ENCODE peak calls at places on chromosome 7, in eight cellular contexts. K is brain microvascular endothelial cell; D is astrocyte; Y is lower lobe of right lung; E is CD8-positive, alpha-beta memory T cell; W is endothelial cell of umbilical vein; I is IMR-90; J is cardiac muscle cell. U is an unnamed sample.

GRCh38 chr7:75072978-75073282 is 672 bp downstream of the RCC1L start:
- DNase-seq in K (no peak), D (peak; percentile 20), Y (no peak), E (no peak), W (peak; percentile 61), I (no peak), J (no peak), U (no peak)

GRCh38 chr7:47484923-47485639 is 96.8 kb downstream of the TNS3 start:
- DNase-seq in K (no peak), D (no peak), Y (no peak), E (no peak), W (no peak), I (no peak), J (no peak), U (peak; percentile 64)

GRCh38 chr7:106757846-106758245 is 96.9 kb upstream of the CCDC71L start:
- DNase-seq in K (no peak), D (peak; percentile 39), Y (no peak), E (no peak), W (peak; percentile 7), I (peak; percentile 64), J (peak; percentile 76), U (peak; percentile 80)

GRCh38 chr7:78296689-78297371 is 498.3 kb downstream of the PHTF2 start:
- DNase-seq in K (no peak), D (no peak), Y (no peak), E (no peak), W (no peak), I (no peak), J (no peak), U (no peak)

GRCh38 chr7:80273327-80273726 is 138.7 kb downstream of the GNAI1 start:
- DNase-seq in K (no peak), D (peak; percentile 67), Y (no peak), E (no peak), W (no peak), I (peak; percentile 65), J (peak; percentile 78), U (peak; percentile 63)

GRCh38 chr7:23175820-23176385 is 5.9 kb upstream of the NUP42 start:
- DNase-seq in K (no peak), D (no peak), Y (no peak), E (no peak), W (no peak), I (no peak), J (no peak), U (no peak)

GRCh38 chr7:101519324-101520017 is 109.6 kb downstream of the MYL10 start:
- DNase-seq in K (peak; percentile 11), D (peak; percentile 60), Y (no peak), E (no peak), W (no peak), I (peak; percentile 99), J (peak; percentile 54), U (peak; percentile 98)

GRCh38 chr7:138186951-138187351 is 110.7 kb downstream of the AKR1D1 start:
- DNase-seq in K (peak; percentile 98), D (peak; percentile 87), Y (no peak), E (no peak), W (peak; percentile 12), I (peak; percentile 4), J (peak; percentile 86), U (no peak)

GRCh38 chr7:3206101-3206500 is 95.0 kb upstream of the SDK1 start:
- DNase-seq in K (no peak), D (no peak), Y (no peak), E (no peak), W (no peak), I (no peak), J (no peak), U (no peak)

GRCh38 chr7:139362302-139362701 is 2.6 kb downstream of the LUC7L2 start:
- DNase-seq in K (no peak), D (peak; percentile 10), Y (no peak), E (no peak), W (no peak), I (peak; percentile 16), J (no peak), U (no peak)

GRCh38 chr7:157711353-157711888 is 374.6 kb downstream of the DNAJB6 start:
- DNase-seq in K (no peak), D (no peak), Y (peak; percentile 28), E (no peak), W (no peak), I (no peak), J (no peak), U (no peak)

GRCh38 chr7:98217623-98218582 is 6.7 kb downstream of the BHLHA15 start:
- DNase-seq in K (no peak), D (no peak), Y (peak; percentile 48), E (no peak), W (peak; percentile 36), I (no peak), J (no peak), U (no peak)

GRCh38 chr7:157513162-157513621 is 176.4 kb downstream of the DNAJB6 start:
- DNase-seq in K (no peak), D (no peak), Y (no peak), E (no peak), W (no peak), I (no peak), J (no peak), U (no peak)

GRCh38 chr7:107180378-107180777 is 11.6 kb downstream of the HBP1 start:
- DNase-seq in K (peak; percentile 62), D (peak; percentile 60), Y (no peak), E (peak; percentile 39), W (peak; percentile 91), I (peak; percentile 88), J (peak; percentile 91), U (peak; percentile 64)

GRCh38 chr7:112150823-112151641 is 55.2 kb downstream of the DOCK4 start:
- DNase-seq in K (no peak), D (no peak), Y (no peak), E (no peak), W (no peak), I (peak; percentile 18), J (no peak), U (peak; percentile 47)

GRCh38 chr7:54546081-54546985 is 4.2 kb downstream of the VSTM2A start:
- DNase-seq in K (no peak), D (no peak), Y (no peak), E (no peak), W (peak; percentile 2), I (no peak), J (no peak), U (peak; percentile 4)

GRCh38 chr7:88132725-88133124 is 87.1 kb downstream of the SRI start:
- DNase-seq in K (no peak), D (no peak), Y (no peak), E (no peak), W (no peak), I (no peak), J (no peak), U (no peak)

GRCh38 chr7:44287488-44288380 is 37.7 kb downstream of the CAMK2B start:
- DNase-seq in K (no peak), D (no peak), Y (peak; percentile 42), E (no peak), W (no peak), I (no peak), J (no peak), U (no peak)

GRCh38 chr7:115359119-115359518 is 437.2 kb downstream of the MDFIC start:
- DNase-seq in K (no peak), D (no peak), Y (no peak), E (no peak), W (no peak), I (no peak), J (no peak), U (no peak)

GRCh38 chr7:101838837-101839483 is 21.5 kb downstream of the CUX1 start:
- DNase-seq in K (no peak), D (no peak), Y (no peak), E (no peak), W (no peak), I (no peak), J (no peak), U (no peak)

GRCh38 chr7:28378574-28379149 is 33.7 kb upstream of the CREB5 start:
- DNase-seq in K (no peak), D (no peak), Y (no peak), E (no peak), W (no peak), I (peak; percentile 34), J (no peak), U (peak; percentile 69)

GRCh38 chr7:69588773-69589172 is 9.5 kb upstream of the AUTS2 start:
- DNase-seq in K (no peak), D (no peak), Y (no peak), E (no peak), W (no peak), I (no peak), J (no peak), U (no peak)

GRCh38 chr7:155979994-155980393 is 167.7 kb upstream of the SHH start:
- DNase-seq in K (no peak), D (no peak), Y (no peak), E (no peak), W (no peak), I (no peak), J (no peak), U (no peak)

GRCh38 chr7:31078363-31078990 is 26.4 kb downstream of the ADCYAP1R1 start:
- DNase-seq in K (no peak), D (no peak), Y (peak; percentile 35), E (no peak), W (no peak), I (no peak), J (no peak), U (no peak)

GRCh38 chr7:90825779-90826178 is 229.7 kb downstream of the CDK14 start:
- DNase-seq in K (no peak), D (peak; percentile 73), Y (no peak), E (no peak), W (no peak), I (peak; percentile 80), J (peak; percentile 88), U (peak; percentile 78)

GRCh38 chr7:70719120-70719519 is 412.8 kb upstream of the GALNT17 start:
- DNase-seq in K (no peak), D (no peak), Y (no peak), E (no peak), W (no peak), I (no peak), J (no peak), U (no peak)

GRCh38 chr7:24427048-24427447 is 143.1 kb downstream of the NPY start:
- DNase-seq in K (no peak), D (no peak), Y (no peak), E (no peak), W (no peak), I (no peak), J (no peak), U (no peak)

GRCh38 chr7:108395442-108395841 is 60.8 kb downstream of the NRCAM start:
- DNase-seq in K (no peak), D (no peak), Y (no peak), E (no peak), W (no peak), I (no peak), J (no peak), U (no peak)
- H3K4me3 ChIP-seq in K (no peak overlapping the region), D (no peak overlapping the region), Y (no peak overlapping the region), E (no peak overlapping the region), W (no peak overlapping the region), I (no peak overlapping the region), J (no peak overlapping the region), U (no peak overlapping the region)

GRCh38 chr7:65250697-65251395 is 122.8 kb upstream of the ZNF92 start:
- DNase-seq in K (no peak), D (no peak), Y (no peak), E (no peak), W (no peak), I (no peak), J (no peak), U (no peak)
- H3K4me3 ChIP-seq in K (no peak overlapping the region), D (no peak overlapping the region), Y (no peak overlapping the region), E (no peak overlapping the region), W (no peak overlapping the region), I (no peak overlapping the region), J (no peak overlapping the region), U (no peak overlapping the region)

GRCh38 chr7:27212587-27213149 is 12.8 kb upstream of the HOXA13 start:
- DNase-seq in K (no peak), D (no peak), Y (no peak), E (no peak), W (no peak), I (no peak), J (no peak), U (no peak)
- H3K4me3 ChIP-seq in K (no peak overlapping the region), D (no peak overlapping the region), Y (no peak overlapping the region), E (no peak overlapping the region), W (peak overlapping the region; percentile 5), I (no peak overlapping the region), J (no peak overlapping the region), U (peak overlapping the region; percentile 4)

GRCh38 chr7:18508441-18509427 is 13.2 kb downstream of the HDAC9 start:
- DNase-seq in K (peak; percentile 93), D (peak; percentile 98), Y (no peak), E (no peak), W (peak; percentile 93), I (peak; percentile 98), J (peak; percentile 85), U (peak; percentile 92)
- H3K4me3 ChIP-seq in K (peak overlapping the region; percentile 54), D (peak overlapping the region; percentile 75), Y (no peak overlapping the region), E (no peak overlapping the region), W (no peak overlapping the region), I (peak overlapping the region; percentile 68), J (no peak overlapping the region), U (peak overlapping the region; percentile 39)